ENCODE peak calls at places on chromosomes 2 and 18, in eight cellular contexts. One of them, this sample, is unnamed.

GRCh38 chr2:3956344-3956743 is 253.0 kb downstream of the DCDC2C start:
- DNase-seq in fibroblast of lung: no peak
- DNase-seq in activated CD4-positive, alpha-beta T cell treated with anti-CD3 and anti-CD28 coated beads, Interleukin-2, amount 50 U/mL, for 4 hours: no peak
- DNase-seq in activated T-helper 1 cell treated with Interleukin-2 at 50 U/mL for 16 hours: no peak
- DNase-seq in glutamatergic neuron: no peak
- DNase-seq in omental fat pad: no peak
- DNase-seq in cardiac fibroblast: no peak
- DNase-seq in ACHN: no peak
- DNase-seq in this sample: no peak

GRCh38 chr2:127581050-127581345 is 45.5 kb downstream of the MYO7B start:
- DNase-seq in omental fat pad: no peak
- DNase-seq in activated CD4-positive, alpha-beta T cell treated with anti-CD3 and anti-CD28 coated beads, Interleukin-2, amount 50 U/mL, for 4 hours: no peak
- DNase-seq in glutamatergic neuron: no peak
- DNase-seq in fibroblast of lung: no peak
- DNase-seq in ACHN: no peak
- DNase-seq in activated T-helper 1 cell treated with Interleukin-2 at 50 U/mL for 16 hours: no peak
- DNase-seq in cardiac fibroblast: no peak
- DNase-seq in this sample: no peak

GRCh38 chr2:225735844-225736243 is 336.3 kb downstream of the NYAP2 start:
- DNase-seq in fibroblast of lung: peak
- DNase-seq in cardiac fibroblast: peak
- DNase-seq in glutamatergic neuron: no peak
- DNase-seq in activated T-helper 1 cell treated with Interleukin-2 at 50 U/mL for 16 hours: no peak
- DNase-seq in activated CD4-positive, alpha-beta T cell treated with anti-CD3 and anti-CD28 coated beads, Interleukin-2, amount 50 U/mL, for 4 hours: no peak
- DNase-seq in omental fat pad: no peak
- DNase-seq in ACHN: peak
- DNase-seq in this sample: peak

GRCh38 chr2:234406085-234406484 is 90.8 kb downstream of the ARL4C start:
- DNase-seq in cardiac fibroblast: no peak
- DNase-seq in glutamatergic neuron: no peak
- DNase-seq in activated T-helper 1 cell treated with Interleukin-2 at 50 U/mL for 16 hours: no peak
- DNase-seq in ACHN: no peak
- DNase-seq in omental fat pad: no peak
- DNase-seq in fibroblast of lung: no peak
- DNase-seq in activated CD4-positive, alpha-beta T cell treated with anti-CD3 and anti-CD28 coated beads, Interleukin-2, amount 50 U/mL, for 4 hours: no peak
- DNase-seq in this sample: no peak

GRCh38 chr2:50143822-50144575 is 887.9 kb downstream of the NRXN1 start:
- DNase-seq in ACHN: peak
- DNase-seq in activated CD4-positive, alpha-beta T cell treated with anti-CD3 and anti-CD28 coated beads, Interleukin-2, amount 50 U/mL, for 4 hours: no peak
- DNase-seq in glutamatergic neuron: no peak
- DNase-seq in omental fat pad: no peak
- DNase-seq in cardiac fibroblast: peak
- DNase-seq in fibroblast of lung: peak
- DNase-seq in activated T-helper 1 cell treated with Interleukin-2 at 50 U/mL for 16 hours: no peak
- DNase-seq in this sample: peak

GRCh38 chr2:217218269-217219140 is 358.6 kb upstream of the TNP1 start:
- DNase-seq in glutamatergic neuron: no peak
- DNase-seq in activated CD4-positive, alpha-beta T cell treated with anti-CD3 and anti-CD28 coated beads, Interleukin-2, amount 50 U/mL, for 4 hours: no peak
- DNase-seq in omental fat pad: no peak
- DNase-seq in ACHN: no peak
- DNase-seq in cardiac fibroblast: peak
- DNase-seq in activated T-helper 1 cell treated with Interleukin-2 at 50 U/mL for 16 hours: no peak
- DNase-seq in fibroblast of lung: peak
- DNase-seq in this sample: peak

GRCh38 chr2:133940134-133940533 is 313.7 kb upstream of the MGAT5 start:
- DNase-seq in fibroblast of lung: no peak
- DNase-seq in activated T-helper 1 cell treated with Interleukin-2 at 50 U/mL for 16 hours: no peak
- DNase-seq in ACHN: no peak
- DNase-seq in activated CD4-positive, alpha-beta T cell treated with anti-CD3 and anti-CD28 coated beads, Interleukin-2, amount 50 U/mL, for 4 hours: no peak
- DNase-seq in glutamatergic neuron: no peak
- DNase-seq in omental fat pad: no peak
- DNase-seq in cardiac fibroblast: no peak
- DNase-seq in this sample: no peak

GRCh38 chr2:43307046-43307445 is 80.6 kb upstream of the ZFP36L2 start:
- DNase-seq in cardiac fibroblast: peak
- DNase-seq in activated CD4-positive, alpha-beta T cell treated with anti-CD3 and anti-CD28 coated beads, Interleukin-2, amount 50 U/mL, for 4 hours: no peak
- DNase-seq in fibroblast of lung: no peak
- DNase-seq in omental fat pad: no peak
- DNase-seq in glutamatergic neuron: no peak
- DNase-seq in ACHN: no peak
- DNase-seq in activated T-helper 1 cell treated with Interleukin-2 at 50 U/mL for 16 hours: no peak
- DNase-seq in this sample: no peak

GRCh38 chr18:8749492-8749891 is 44.1 kb downstream of the MTCL1 start:
- DNase-seq in ACHN: no peak
- DNase-seq in glutamatergic neuron: no peak
- DNase-seq in activated T-helper 1 cell treated with Interleukin-2 at 50 U/mL for 16 hours: no peak
- DNase-seq in omental fat pad: no peak
- DNase-seq in cardiac fibroblast: no peak
- DNase-seq in activated CD4-positive, alpha-beta T cell treated with anti-CD3 and anti-CD28 coated beads, Interleukin-2, amount 50 U/mL, for 4 hours: no peak
- DNase-seq in fibroblast of lung: no peak
- DNase-seq in this sample: no peak

GRCh38 chr2:147330925-147331324 is 513.9 kb upstream of the ACVR2A start:
- DNase-seq in activated CD4-positive, alpha-beta T cell treated with anti-CD3 and anti-CD28 coated beads, Interleukin-2, amount 50 U/mL, for 4 hours: no peak
- DNase-seq in glutamatergic neuron: no peak
- DNase-seq in ACHN: no peak
- DNase-seq in fibroblast of lung: no peak
- DNase-seq in cardiac fibroblast: no peak
- DNase-seq in omental fat pad: no peak
- DNase-seq in activated T-helper 1 cell treated with Interleukin-2 at 50 U/mL for 16 hours: no peak
- DNase-seq in this sample: no peak

GRCh38 chr18:69944434-69944833 is 3.2 kb downstream of the CD226 start:
- DNase-seq in ACHN: no peak
- DNase-seq in omental fat pad: no peak
- DNase-seq in activated T-helper 1 cell treated with Interleukin-2 at 50 U/mL for 16 hours: no peak
- DNase-seq in activated CD4-positive, alpha-beta T cell treated with anti-CD3 and anti-CD28 coated beads, Interleukin-2, amount 50 U/mL, for 4 hours: no peak
- DNase-seq in glutamatergic neuron: no peak
- DNase-seq in cardiac fibroblast: no peak
- DNase-seq in fibroblast of lung: no peak
- DNase-seq in this sample: no peak

GRCh38 chr2:211846031-211846400 is 692.6 kb downstream of the ERBB4 start:
- DNase-seq in omental fat pad: no peak
- DNase-seq in activated CD4-positive, alpha-beta T cell treated with anti-CD3 and anti-CD28 coated beads, Interleukin-2, amount 50 U/mL, for 4 hours: no peak
- DNase-seq in cardiac fibroblast: no peak
- DNase-seq in activated T-helper 1 cell treated with Interleukin-2 at 50 U/mL for 16 hours: no peak
- DNase-seq in ACHN: no peak
- DNase-seq in glutamatergic neuron: no peak
- DNase-seq in fibroblast of lung: no peak
- DNase-seq in this sample: no peak

GRCh38 chr2:7685342-7686015 is 768.3 kb downstream of the RNF144A start:
- DNase-seq in activated T-helper 1 cell treated with Interleukin-2 at 50 U/mL for 16 hours: no peak
- DNase-seq in ACHN: no peak
- DNase-seq in fibroblast of lung: peak
- DNase-seq in glutamatergic neuron: no peak
- DNase-seq in omental fat pad: no peak
- DNase-seq in activated CD4-positive, alpha-beta T cell treated with anti-CD3 and anti-CD28 coated beads, Interleukin-2, amount 50 U/mL, for 4 hours: no peak
- DNase-seq in cardiac fibroblast: no peak
- DNase-seq in this sample: peak